ENCODE peak calls at places on chromosomes 11 and 22, in ten cellular contexts. F is iPS DF 6.9; R is DND-41; V is SK-N-SH; G is cardiac muscle cell; D is sigmoid colon; J is PC-3; Q is CD4-positive, CD25-positive, alpha-beta regulatory T cell; E is CD8-positive, alpha-beta T cell; Y is psoas muscle. H is an unnamed sample. For H3K27me3, the result is how much of the 10 kb centered on the place peaks cover.

GRCh38 chr11:39365809-39366436 is 2093.5 kb downstream of the LRRC4C start:
- DNase-seq in F (no peak), R (no peak), V (no peak), G (peak), D (no peak), J (peak), Q (no peak), E (no peak), Y (no peak), H (no peak)

GRCh38 chr11:17801166-17801565 is 66.6 kb downstream of the KCNC1 start:
- DNase-seq in F (peak), R (no peak), V (no peak), G (no peak), D (no peak), J (no peak), Q (no peak), E (no peak), Y (no peak), H (no peak)

GRCh38 chr11:130340671-130341319 is 26.1 kb upstream of the ZBTB44 start:
- DNase-seq in F (no peak), R (peak), V (no peak), G (no peak), D (no peak), J (no peak), Q (no peak), E (no peak), Y (no peak), H (no peak)

GRCh38 chr22:26671317-26672059 is 14.1 kb downstream of the MIAT start:
- DNase-seq in F (no peak), R (peak), V (no peak), G (no peak), D (peak), J (no peak), Q (peak), E (peak), Y (peak), H (peak)

GRCh38 chr11:121416909-121417567 is 35.1 kb upstream of the SORL1 start:
- DNase-seq in F (no peak), R (peak), V (no peak), G (no peak), D (peak), J (peak), Q (peak), E (peak), Y (peak), H (peak)

GRCh38 chr11:6229911-6230310 is 4.5 kb downstream of the FHIP1B start:
- DNase-seq in F (no peak), R (no peak), V (no peak), G (no peak), D (no peak), J (no peak), Q (no peak), E (no peak), Y (no peak), H (no peak)

GRCh38 chr11:108037636-108038035 is 28.9 kb downstream of the CUL5 start:
- DNase-seq in F (no peak), R (no peak), V (no peak), G (no peak), D (no peak), J (no peak), Q (no peak), E (no peak), Y (no peak), H (no peak)

GRCh38 chr22:45251828-45252227 is 11.1 kb upstream of the KIAA0930 start:
- DNase-seq in F (no peak), R (no peak), V (no peak), G (no peak), D (no peak), J (no peak), Q (no peak), E (no peak), Y (no peak), H (no peak)

GRCh38 chr22:50673231-50674126 is 856 bp downstream of the SHANK3 start:
- DNase-seq in F (no peak), R (no peak), V (peak), G (no peak), D (no peak), J (no peak), Q (no peak), E (no peak), Y (no peak), H (peak)

DNA sequence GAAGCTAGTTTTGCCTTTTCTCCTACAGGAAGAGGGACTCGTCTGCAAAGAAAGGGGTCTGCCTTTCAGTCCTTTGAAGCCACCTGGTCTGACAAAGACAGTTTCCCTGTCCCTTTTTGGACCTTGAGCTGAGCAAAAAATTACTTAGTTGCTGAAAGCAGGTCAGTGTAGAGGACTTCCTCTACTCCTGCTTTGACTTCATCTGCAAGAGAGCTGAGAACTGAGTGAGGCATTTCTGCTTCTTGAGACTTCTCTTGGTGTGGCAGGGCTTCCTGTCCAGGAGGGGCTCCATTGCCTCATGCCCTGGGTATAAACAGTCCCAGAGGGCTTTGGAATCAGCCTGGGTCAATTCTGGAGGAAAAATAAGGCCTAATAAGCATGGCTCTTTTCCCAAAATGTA is 73.1 kb downstream of the ZNRF3 start:
- DNase-seq in F (no peak), R (no peak), V (no peak), G (no peak), D (no peak), J (no peak), Q (no peak), E (no peak), Y (no peak), H (no peak)
- H3K27me3 ChIP-seq in F (under half), R (half or more), V (under half), G (under half), D (under half), J (under half), Q (under half), E (under half), Y (under half), H (under half)

GRCh38 chr11:46319074-46319453 is 28.2 kb upstream of the DGKZ start:
- DNase-seq in F (no peak), R (no peak), V (no peak), G (no peak), D (no peak), J (no peak), Q (no peak), E (no peak), Y (no peak), H (no peak)
- H3K27me3 ChIP-seq in F (under half), R (under half), V (under half), G (under half), D (under half), J (under half), Q (under half), E (under half), Y (under half), H (under half)

DNA sequence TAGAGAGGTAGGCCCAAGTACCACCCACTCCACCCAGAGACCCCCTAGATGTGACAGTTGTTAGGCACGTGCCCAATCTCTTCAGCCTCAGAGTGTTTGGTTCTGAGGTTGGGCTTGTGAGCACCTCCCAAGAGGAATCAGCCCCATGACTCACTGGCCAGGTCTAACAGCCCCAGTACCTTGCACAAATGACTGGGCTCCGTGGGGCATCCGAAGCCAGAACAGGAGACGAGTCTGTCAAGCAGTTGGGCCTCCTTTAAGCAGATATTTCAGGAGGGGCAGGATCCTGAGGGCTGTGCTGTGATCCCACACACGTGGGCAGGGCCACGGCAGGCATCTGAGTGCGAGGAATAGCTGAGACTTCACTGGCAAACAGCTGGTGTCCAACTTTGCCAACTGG is 29.1 kb upstream of the FGF19 start:
- DNase-seq in F (no peak), R (no peak), V (no peak), G (no peak), D (no peak), J (no peak), Q (no peak), E (no peak), Y (no peak), H (no peak)
- H3K27me3 ChIP-seq in F (under half), R (under half), V (under half), G (under half), D (under half), J (under half), Q (under half), E (under half), Y (under half), H (under half)

GRCh38 chr11:20260307-20260706 is 100.0 kb upstream of the DBX1 start:
- DNase-seq in F (no peak), R (no peak), V (no peak), G (no peak), D (no peak), J (no peak), Q (no peak), E (no peak), Y (no peak), H (no peak)
- H3K27me3 ChIP-seq in F (under half), R (under half), V (under half), G (under half), D (under half), J (half or more), Q (under half), E (under half), Y (under half), H (under half)